ENCODE peak calls at places on chromosome 18, in eight cellular contexts. L is bronchial epithelial cell, J is adrenal gland, R is T-helper 2 cell, M is endodermal cell, O is EH, A is HTR-8/SVneo, W is IMR-90. N is an unnamed sample.

GRCh38 chr18:75507636-75508035 is 80.1 kb upstream of the SMIM21 start:
- DNase-seq in R (no peak), O (peak; percentile 24), J (no peak), L (peak; percentile 79), A (no peak), M (no peak), W (peak; percentile 51), N (no peak)

GRCh38 chr18:42436366-42436765 is 481.3 kb downstream of the PIK3C3 start:
- DNase-seq in O (no peak), J (no peak), L (no peak), W (no peak), A (no peak), M (no peak), R (no peak), N (no peak)

GRCh38 chr18:28837100-28837499 is 660.2 kb upstream of the CDH2 start:
- DNase-seq in J (no peak), O (no peak), A (no peak), R (no peak), W (no peak), M (no peak), L (peak; percentile 64), N (no peak)

GRCh38 chr18:25168011-25168410 is 184.0 kb downstream of the ZNF521 start:
- DNase-seq in A (no peak), M (no peak), W (no peak), L (no peak), J (no peak), R (no peak), O (no peak), N (peak; percentile 36)

GRCh38 chr18:43582120-43582519 is 304.8 kb upstream of the SYT4 start:
- DNase-seq in W (no peak), M (no peak), A (no peak), O (no peak), J (peak; percentile 8), L (no peak), R (no peak), N (no peak)

GRCh38 chr18:54878662-54879058 is 50.4 kb downstream of the RAB27B start:
- DNase-seq in O (no peak), J (no peak), A (no peak), R (no peak), L (peak; percentile 29), W (peak; percentile 12), M (no peak), N (no peak)

GRCh38 chr18:55477537-55478300 is 110.3 kb downstream of the TCF4 start:
- DNase-seq in A (peak; percentile 35), J (peak; percentile 63), L (peak; percentile 37), O (peak; percentile 60), R (no peak), M (no peak), W (peak; percentile 52), N (no peak)

GRCh38 chr18:70314383-70314782 is 25.5 kb downstream of the SOCS6 start:
- DNase-seq in O (no peak), R (no peak), A (no peak), M (no peak), W (no peak), J (no peak), L (no peak), N (no peak)

GRCh38 chr18:32801236-32801635 is 28.4 kb upstream of the KLHL14 start:
- DNase-seq in R (no peak), J (no peak), L (no peak), M (no peak), W (no peak), O (no peak), A (no peak), N (no peak)

GRCh38 chr18:32057624-32058165 is 34.0 kb upstream of the RNF138 start:
- DNase-seq in M (peak; percentile 76), J (no peak), A (no peak), R (no peak), O (no peak), W (no peak), L (no peak), N (peak; percentile 51)

GRCh38 chr18:54086046-54086802 is 138.2 kb downstream of the MBD2 start:
- DNase-seq in A (no peak), R (no peak), J (no peak), L (no peak), M (no peak), W (no peak), O (no peak), N (no peak)

GRCh38 chr18:75727479-75727878 is 300.0 kb upstream of the SMIM21 start:
- DNase-seq in W (peak; percentile 30), L (no peak), M (peak; percentile 93), J (peak; percentile 24), R (no peak), A (peak; percentile 1), O (peak; percentile 51), N (peak; percentile 79)

GRCh38 chr18:35680139-35680551 is 98.6 kb downstream of the GALNT1 start:
- DNase-seq in O (peak; percentile 49), M (no peak), R (no peak), L (no peak), A (no peak), J (no peak), W (no peak), N (no peak)

GRCh38 chr18:21672868-21673267 is 31.7 kb downstream of the ABHD3 start:
- DNase-seq in J (peak; percentile 22), W (peak; percentile 76), M (no peak), R (no peak), O (peak; percentile 47), L (peak; percentile 89), A (peak; percentile 49), N (no peak)

GRCh38 chr18:74604774-74605173 is 7.1 kb downstream of the ZNF407 start:
- DNase-seq in O (peak; percentile 85), J (no peak), A (no peak), M (no peak), L (no peak), W (peak; percentile 67), R (no peak), N (no peak)

GRCh38 chr18:10095356-10095755 is 181.5 kb downstream of the VAPA start:
- DNase-seq in A (no peak), W (no peak), R (no peak), M (no peak), O (no peak), L (no peak), J (no peak), N (no peak)

GRCh38 chr18:75489493-75490190 is 62.1 kb upstream of the SMIM21 start:
- DNase-seq in O (peak; percentile 96), J (no peak), L (peak; percentile 93), W (peak; percentile 98), R (no peak), M (no peak), A (peak; percentile 20), N (no peak)

GRCh38 chr18:59446012-59446411 is 86.9 kb upstream of the LMAN1 start:
- DNase-seq in R (no peak), W (peak; percentile 42), A (peak; percentile 22), J (no peak), L (peak; percentile 39), M (peak; percentile 78), O (peak; percentile 54), N (no peak)

GRCh38 chr18:1659190-1659589 is 754.5 kb downstream of the ADCYAP1 start:
- DNase-seq in O (no peak), M (peak; percentile 43), W (no peak), L (no peak), R (no peak), A (no peak), J (no peak), N (no peak)

GRCh38 chr18:36546876-36547275 is 249.4 kb downstream of the FHOD3 start:
- DNase-seq in W (no peak), O (no peak), M (no peak), J (no peak), L (no peak), R (no peak), A (no peak), N (no peak)

GRCh38 chr18:75638223-75638596 is 210.7 kb upstream of the SMIM21 start:
- DNase-seq in J (no peak), W (peak; percentile 80), O (peak; percentile 84), R (no peak), M (no peak), A (no peak), L (no peak), N (no peak)

GRCh38 chr18:50466634-50467033 is 91.8 kb downstream of the SKA1 start:
- DNase-seq in J (no peak), O (no peak), R (no peak), W (no peak), M (no peak), L (peak; percentile 57), A (no peak), N (no peak)